ENCODE peak calls at places on chromosomes 4 and X, in four cellular contexts. E is neuronal stem cell, G is breast epithelium, Q is cardiac muscle cell. W is an unnamed sample.

GRCh38 chr4:138681000-138681604 is 334.5 kb upstream of the NOCT start:
- DNase-seq in E (peak; percentile 82), G (peak; percentile 62), Q (peak; percentile 90), W (peak; percentile 80)

GRCh38 chr4:123545569-123546122 is 149.1 kb downstream of the SPRY1 start:
- DNase-seq in E (no peak), G (no peak), Q (no peak), W (no peak)

GRCh38 chr4:10020106-10020505 is 1.2 kb downstream of the SLC2A9 start:
- DNase-seq in E (no peak), G (no peak), Q (no peak), W (no peak)

GRCh38 chrX:45379186-45379585 is 178.5 kb upstream of the DIPK2B start:
- DNase-seq in E (no peak), G (no peak), Q (no peak), W (no peak)

GRCh38 chr4:179709961-179710624 is 2267.9 kb upstream of the AGA start:
- DNase-seq in E (peak; percentile 5), G (no peak), Q (no peak), W (no peak)

GRCh38 chr4:16676247-16676646 is 222.2 kb downstream of the LDB2 start:
- DNase-seq in E (no peak), G (no peak), Q (no peak), W (no peak)

GRCh38 chr4:24594887-24595286 is 10.5 kb upstream of the DHX15 start:
- DNase-seq in E (no peak), G (no peak), Q (no peak), W (no peak)

GRCh38 chrX:40169193-40170086 is 71.7 kb upstream of the BCOR start:
- DNase-seq in E (no peak), G (no peak), Q (peak; percentile 82), W (no peak)

GRCh38 chr4:165312506-165312905 is 15.0 kb upstream of the MSMO1 start:
- DNase-seq in E (no peak), G (no peak), Q (no peak), W (no peak)

GRCh38 chrX:150291014-150291413 is 72.1 kb upstream of the MAMLD1 start:
- DNase-seq in E (no peak), G (peak; percentile 72), Q (no peak), W (peak; percentile 85)

GRCh38 chr4:147682755-147683154 is 1.2 kb downstream of the PRMT9 start:
- DNase-seq in E (no peak), G (no peak), Q (peak; percentile 3), W (no peak)

GRCh38 chr4:1080432-1080831 is 32.9 kb downstream of the RNF212 start:
- DNase-seq in E (no peak), G (no peak), Q (no peak), W (no peak)

GRCh38 chr4:17475481-17475880 is 36.4 kb downstream of the QDPR start:
- DNase-seq in E (no peak), G (no peak), Q (no peak), W (no peak)

GRCh38 chr4:3821580-3822229 is 55.5 kb downstream of the ADRA2C start:
- DNase-seq in E (no peak), G (no peak), Q (no peak), W (no peak)

GRCh38 chrX:46637937-46638336 is 64.4 kb downstream of the CHST7 start:
- DNase-seq in E (no peak), G (no peak), Q (no peak), W (no peak)

GRCh38 chrX:27008486-27008885 is 454.7 kb downstream of the PPP4R3C start:
- DNase-seq in E (no peak), G (no peak), Q (peak; percentile 41), W (no peak)

GRCh38 chr4:120055795-120056194 is 10.9 kb downstream of the MAD2L1 start:
- DNase-seq in E (no peak), G (no peak), Q (no peak), W (no peak)

GRCh38 chr4:169115897-169116254 is 105.8 kb upstream of the CBR4 start:
- DNase-seq in E (no peak), G (no peak), Q (peak; percentile 20), W (no peak)

GRCh38 chrX:150465856-150466775 is 102.3 kb upstream of the MTM1 start:
- DNase-seq in E (no peak), G (no peak), Q (no peak), W (no peak)

GRCh38 chr4:93147524-93148212 is 680.9 kb upstream of the ATOH1 start:
- DNase-seq in E (peak; percentile 29), G (no peak), Q (no peak), W (no peak)

GRCh38 chr4:71938776-71939175 is 93.0 kb upstream of the NPFFR2 start:
- DNase-seq in E (no peak), G (no peak), Q (no peak), W (no peak)

GRCh38 chr4:47483722-47484121 is 1.4 kb upstream of the ATP10D start:
- DNase-seq in E (no peak), G (no peak), Q (no peak), W (no peak)

GRCh38 chr4:86521373-86521969 is 72.6 kb upstream of the PTPN13 start:
- DNase-seq in E (no peak), G (no peak), Q (no peak), W (no peak)

GRCh38 chr4:56976283-56976877 is 1.0 kb downstream of the NOA1 start:
- DNase-seq in E (no peak), G (no peak), Q (peak; percentile 24), W (peak; percentile 24)

GRCh38 chr4:16692493-16692892 is 206.0 kb downstream of the LDB2 start:
- DNase-seq in E (no peak), G (no peak), Q (no peak), W (no peak)

GRCh38 chrX:140572724-140573123 is 67.9 kb upstream of the SOX3 start:
- DNase-seq in E (peak; percentile 14), G (no peak), Q (peak; percentile 44), W (peak; percentile 4)

GRCh38 chrX:111662314-111662713 is 18.7 kb upstream of the ALG13 start:
- DNase-seq in E (no peak), G (no peak), Q (no peak), W (no peak)

GRCh38 chr4:20456416-20456815 is 204.7 kb downstream of the SLIT2 start:
- DNase-seq in E (no peak), G (no peak), Q (no peak), W (no peak)

GRCh38 chrX:115616943-115617563 is 56.1 kb downstream of the PLS3 start:
- DNase-seq in E (no peak), G (no peak), Q (no peak), W (no peak)

GRCh38 chr4:18025263-18025662 is 3.7 kb upstream of the LCORL start:
- DNase-seq in E (no peak), G (no peak), Q (no peak), W (no peak)

GRCh38 chr4:7390906-7391636 is 43.7 kb downstream of the PSAPL1 start:
- DNase-seq in E (no peak), G (peak; percentile 12), Q (no peak), W (no peak)

GRCh38 chr4:159107203-159107921 is 4.5 kb downstream of the RAPGEF2 start:
- DNase-seq in E (no peak), G (no peak), Q (no peak), W (no peak)

GRCh38 chr4:183621875-183622274 is 37.1 kb downstream of the RWDD4 start:
- DNase-seq in E (no peak), G (no peak), Q (no peak), W (no peak)

GRCh38 chr4:183624548-183624947 is 34.4 kb downstream of the RWDD4 start:
- DNase-seq in E (no peak), G (no peak), Q (no peak), W (no peak)

GRCh38 chr4:183617075-183617474 is 41.9 kb downstream of the RWDD4 start:
- DNase-seq in E (no peak), G (no peak), Q (no peak), W (no peak)

GRCh38 chr4:183620421-183620820 is 38.6 kb downstream of the RWDD4 start:
- DNase-seq in E (no peak), G (no peak), Q (no peak), W (no peak)

GRCh38 chr4:183618681-183619080 is 40.3 kb downstream of the RWDD4 start:
- DNase-seq in E (no peak), G (no peak), Q (no peak), W (no peak)
- H3K27ac ChIP-seq in E (peak overlapping the region; percentile 1), G (no peak overlapping the region), Q (no peak overlapping the region), W (no peak overlapping the region)

GRCh38 chrX:97529801-97530200 is 646.1 kb downstream of the RPA4 start:
- DNase-seq in E (no peak), G (no peak), Q (no peak), W (no peak)

GRCh38 chrX:97527725-97528124 is 644.0 kb downstream of the RPA4 start:
- DNase-seq in E (no peak), G (no peak), Q (no peak), W (no peak)

GRCh38 chrX:97525981-97526380 is 642.3 kb downstream of the RPA4 start:
- DNase-seq in E (no peak), G (no peak), Q (no peak), W (no peak)

DNA sequence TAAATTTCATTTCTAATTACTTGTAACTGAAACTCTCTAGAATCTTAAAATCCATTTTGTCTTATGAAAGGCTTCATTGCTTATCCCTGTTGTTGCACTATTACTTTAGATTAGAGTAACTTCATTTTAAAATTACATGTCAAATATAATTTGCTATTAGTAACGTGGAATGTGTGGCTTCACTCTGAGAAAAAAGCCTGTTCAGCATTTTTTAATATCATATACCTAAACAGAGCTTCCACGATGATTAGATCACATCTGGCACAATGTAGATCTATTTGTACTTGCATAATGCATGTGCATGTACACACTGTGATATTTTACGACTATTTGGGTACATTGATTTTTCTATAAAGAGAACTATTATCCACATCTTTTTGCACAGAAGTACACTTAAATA is 648.1 kb downstream of the RPA4 start:
- DNase-seq in E (no peak), G (no peak), Q (no peak), W (no peak)
- H3K27ac ChIP-seq in E (no peak overlapping the region), G (no peak overlapping the region), Q (no peak overlapping the region), W (no peak overlapping the region)

DNA sequence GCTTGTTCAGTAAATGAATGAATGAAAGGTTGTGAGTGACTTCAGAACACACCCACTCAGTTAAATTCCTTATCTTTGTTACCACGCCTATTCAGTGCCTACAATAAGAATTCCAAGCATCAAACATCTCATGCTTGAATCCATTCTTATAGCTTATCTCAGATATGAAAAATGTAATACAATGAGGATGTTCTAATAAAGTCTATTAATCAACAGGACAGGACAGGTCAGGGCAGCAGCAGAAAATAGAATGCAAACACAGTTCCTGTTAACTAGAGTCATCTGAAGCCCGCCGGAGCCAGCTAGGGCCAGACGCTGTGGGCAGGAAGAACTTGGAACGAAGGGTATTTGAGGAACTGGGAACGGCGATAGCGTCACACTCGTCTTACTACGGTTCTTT is 48.5 kb downstream of the SEL1L3 start:
- DNase-seq in E (no peak), G (no peak), Q (no peak), W (peak; percentile 35)
- H3K27ac ChIP-seq in E (peak overlapping the region; percentile 60), G (no peak overlapping the region), Q (no peak overlapping the region), W (no peak overlapping the region)

DNA sequence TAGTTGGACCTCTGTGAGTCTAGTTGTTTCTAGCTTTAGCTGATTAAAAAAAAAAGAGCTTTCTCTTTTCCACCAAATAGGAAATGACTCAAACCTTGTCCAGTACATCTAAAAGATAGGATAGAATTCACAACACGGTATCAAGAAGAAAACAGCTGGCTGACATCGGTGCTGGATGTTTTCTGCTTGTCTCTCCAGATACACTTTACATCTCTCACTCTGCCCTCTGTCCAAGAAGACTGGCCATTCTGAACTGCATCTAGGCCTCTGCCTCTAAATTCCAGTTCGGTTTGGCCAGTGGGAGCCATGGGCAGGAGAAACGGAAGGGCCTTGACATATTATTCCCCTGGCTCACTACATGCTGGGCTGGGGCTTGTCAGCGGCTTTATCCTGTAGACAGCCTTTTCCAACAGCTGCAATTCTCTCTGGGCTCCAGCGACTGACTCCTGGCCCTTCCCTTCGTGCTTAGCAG is 57.3 kb upstream of the SHISA3 start:
- DNase-seq in E (no peak), G (no peak), Q (peak; percentile 16), W (no peak)
- H3K27ac ChIP-seq in E (no peak overlapping the region), G (no peak overlapping the region), Q (no peak overlapping the region), W (no peak overlapping the region)